ENCODE peak calls at places on chromosomes 12 and 14, in five cellular contexts. One of them, this sample, is unnamed. For H3K36me3, the result is how much of the 10 kb centered on the place peaks cover.

GRCh38 chr12:89016970-89017778 is 335.1 kb downstream of the DUSP6 start:
- DNase-seq in uterus: peak
- DNase-seq in CD8-positive, alpha-beta T cell: peak
- DNase-seq in lower lobe of right lung: no peak
- DNase-seq in heart left ventricle: no peak
- DNase-seq in this sample: peak

GRCh38 chr12:29155079-29155478 is 6.0 kb downstream of the FAR2 start:
- DNase-seq in heart left ventricle: no peak
- DNase-seq in CD8-positive, alpha-beta T cell: no peak
- DNase-seq in uterus: no peak
- DNase-seq in lower lobe of right lung: no peak
- DNase-seq in this sample: no peak

GRCh38 chr12:52627395-52628110 is 9.2 kb upstream of the KRT73 start:
- DNase-seq in CD8-positive, alpha-beta T cell: no peak
- DNase-seq in heart left ventricle: no peak
- DNase-seq in uterus: no peak
- DNase-seq in lower lobe of right lung: no peak
- DNase-seq in this sample: no peak

GRCh38 chr12:8899835-8900234 is 14.5 kb upstream of the PHC1 start:
- DNase-seq in heart left ventricle: no peak
- DNase-seq in CD8-positive, alpha-beta T cell: no peak
- DNase-seq in uterus: no peak
- DNase-seq in lower lobe of right lung: no peak
- DNase-seq in this sample: no peak

GRCh38 chr14:35197015-35197414 is 74.7 kb downstream of the PRORP start:
- DNase-seq in CD8-positive, alpha-beta T cell: no peak
- DNase-seq in lower lobe of right lung: no peak
- DNase-seq in heart left ventricle: no peak
- DNase-seq in uterus: no peak
- DNase-seq in this sample: no peak

GRCh38 chr12:70248916-70249315 is 5.7 kb downstream of the CNOT2 start:
- DNase-seq in lower lobe of right lung: no peak
- DNase-seq in CD8-positive, alpha-beta T cell: no peak
- DNase-seq in uterus: no peak
- DNase-seq in heart left ventricle: no peak
- DNase-seq in this sample: no peak

GRCh38 chr14:76720382-76720813 is 40.9 kb upstream of the VASH1 start:
- DNase-seq in lower lobe of right lung: peak
- DNase-seq in uterus: peak
- DNase-seq in CD8-positive, alpha-beta T cell: no peak
- DNase-seq in heart left ventricle: peak
- DNase-seq in this sample: peak

GRCh38 chr12:112979281-112979680 is 962 bp downstream of the OAS2 start:
- DNase-seq in heart left ventricle: no peak
- DNase-seq in uterus: no peak
- DNase-seq in CD8-positive, alpha-beta T cell: peak
- DNase-seq in lower lobe of right lung: no peak
- DNase-seq in this sample: peak

DNA sequence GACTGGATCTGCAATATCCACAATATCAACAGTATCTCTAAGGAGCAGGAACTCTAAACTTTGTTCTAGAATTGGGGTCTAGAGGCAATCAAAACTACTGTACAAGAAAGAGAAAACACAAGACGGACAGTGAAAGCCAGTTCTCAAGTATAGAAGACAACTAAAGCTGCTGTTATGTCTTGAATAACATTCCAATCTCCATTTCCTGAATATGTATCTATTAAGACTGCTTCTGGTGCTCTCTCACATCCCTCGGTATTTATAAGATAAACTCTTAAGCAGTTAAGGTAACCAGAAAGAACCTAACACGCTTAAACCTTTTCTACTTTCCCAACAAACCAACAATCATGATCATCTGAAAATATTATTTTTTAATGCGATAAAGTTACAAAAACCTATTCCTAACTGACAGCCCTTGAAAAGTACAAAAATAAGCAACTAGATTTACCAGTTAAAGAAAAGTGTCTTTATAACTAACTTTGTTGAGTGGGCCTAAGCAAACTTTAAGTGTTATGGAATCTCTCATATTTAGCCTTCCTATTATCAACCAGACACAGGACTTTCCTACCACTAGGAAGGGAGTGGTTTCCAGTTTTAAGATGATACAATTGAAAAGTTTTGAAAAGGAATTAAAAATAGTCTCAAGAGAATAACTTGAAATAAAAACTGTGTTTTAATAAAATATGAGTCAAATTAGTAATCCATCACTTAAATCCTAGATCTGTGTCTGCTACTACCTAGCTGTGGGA is 30.7 kb downstream of the NUMB start:
- DNase-seq in CD8-positive, alpha-beta T cell: no peak
- DNase-seq in heart left ventricle: no peak
- DNase-seq in lower lobe of right lung: no peak
- DNase-seq in uterus: no peak
- DNase-seq in this sample: no peak
- H3K4me3 ChIP-seq in CD8-positive, alpha-beta T cell: no peak
- H3K4me3 ChIP-seq in heart left ventricle: no peak
- H3K4me3 ChIP-seq in lower lobe of right lung: no peak
- H3K4me3 ChIP-seq in uterus: no peak
- H3K4me3 ChIP-seq in this sample: no peak

GRCh38 chr12:99099786-99100185 is 454.7 kb downstream of the APAF1 start:
- DNase-seq in lower lobe of right lung: no peak
- DNase-seq in CD8-positive, alpha-beta T cell: no peak
- DNase-seq in heart left ventricle: no peak
- DNase-seq in uterus: no peak
- DNase-seq in this sample: no peak
- TF ChIP-seq CTCF in lower lobe of right lung: no peak
- TF ChIP-seq CTCF in CD8-positive, alpha-beta T cell: no peak
- TF ChIP-seq CTCF in heart left ventricle: no peak
- TF ChIP-seq CTCF in uterus: no peak
- TF ChIP-seq CTCF in this sample: no peak

GRCh38 chr14:52051861-52052260 is 17.0 kb downstream of the NID2 start:
- DNase-seq in lower lobe of right lung: no peak
- DNase-seq in uterus: no peak
- DNase-seq in heart left ventricle: no peak
- DNase-seq in CD8-positive, alpha-beta T cell: no peak
- DNase-seq in this sample: no peak

GRCh38 chr14:52054678-52055077 is 14.2 kb downstream of the NID2 start:
- DNase-seq in uterus: no peak
- DNase-seq in lower lobe of right lung: no peak
- DNase-seq in heart left ventricle: no peak
- DNase-seq in CD8-positive, alpha-beta T cell: no peak
- DNase-seq in this sample: no peak

GRCh38 chr14:52052289-52052943 is 16.4 kb downstream of the NID2 start:
- DNase-seq in heart left ventricle: no peak
- DNase-seq in CD8-positive, alpha-beta T cell: no peak
- DNase-seq in lower lobe of right lung: no peak
- DNase-seq in uterus: peak
- DNase-seq in this sample: no peak

GRCh38 chr14:52051251-52051650 is 17.6 kb downstream of the NID2 start:
- DNase-seq in uterus: no peak
- DNase-seq in lower lobe of right lung: no peak
- DNase-seq in CD8-positive, alpha-beta T cell: no peak
- DNase-seq in heart left ventricle: no peak
- DNase-seq in this sample: no peak

GRCh38 chr14:52052991-52053390 is 15.9 kb downstream of the NID2 start:
- DNase-seq in lower lobe of right lung: no peak
- DNase-seq in heart left ventricle: no peak
- DNase-seq in uterus: no peak
- DNase-seq in CD8-positive, alpha-beta T cell: no peak
- DNase-seq in this sample: no peak
- H3K36me3 ChIP-seq in lower lobe of right lung: under half
- H3K36me3 ChIP-seq in heart left ventricle: under half
- H3K36me3 ChIP-seq in uterus: under half
- H3K36me3 ChIP-seq in CD8-positive, alpha-beta T cell: under half
- H3K36me3 ChIP-seq in this sample: under half

GRCh38 chr14:82806016-82806415 is 1272.4 kb upstream of the SEL1L start:
- DNase-seq in uterus: no peak
- DNase-seq in heart left ventricle: no peak
- DNase-seq in lower lobe of right lung: no peak
- DNase-seq in CD8-positive, alpha-beta T cell: no peak
- DNase-seq in this sample: no peak
- H3K4me3 ChIP-seq in uterus: no peak
- H3K4me3 ChIP-seq in heart left ventricle: no peak
- H3K4me3 ChIP-seq in lower lobe of right lung: no peak
- H3K4me3 ChIP-seq in CD8-positive, alpha-beta T cell: no peak
- H3K4me3 ChIP-seq in this sample: no peak

DNA sequence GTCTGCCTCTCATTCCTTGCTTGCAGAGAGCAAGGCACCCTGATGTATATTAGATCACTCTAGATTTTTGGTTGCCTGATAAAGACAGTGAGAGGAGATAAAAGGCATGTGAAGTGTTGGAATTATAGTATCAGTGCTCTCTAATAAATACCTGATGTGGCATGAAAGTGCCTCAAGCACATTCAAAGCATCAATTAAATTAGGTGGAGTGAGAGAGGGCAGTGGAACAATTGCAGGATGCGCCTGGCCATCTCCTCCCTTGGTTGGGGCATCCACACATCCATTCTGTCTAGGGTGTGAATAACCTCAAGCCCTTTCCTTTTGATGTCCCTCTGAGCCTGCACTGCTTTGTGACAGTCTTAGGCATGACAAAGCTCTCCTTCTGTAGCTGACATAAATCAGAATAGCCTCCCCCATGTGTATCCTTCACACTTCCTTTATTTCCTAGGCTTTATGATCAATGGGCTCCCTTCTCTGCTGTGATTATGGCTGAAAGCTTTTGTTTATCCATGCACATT is 13.6 kb downstream of the EMP1 start:
- DNase-seq in uterus: no peak
- DNase-seq in heart left ventricle: no peak
- DNase-seq in CD8-positive, alpha-beta T cell: no peak
- DNase-seq in lower lobe of right lung: no peak
- DNase-seq in this sample: no peak
- TF ChIP-seq CTCF in uterus: no peak
- TF ChIP-seq CTCF in heart left ventricle: no peak
- TF ChIP-seq CTCF in CD8-positive, alpha-beta T cell: no peak
- TF ChIP-seq CTCF in lower lobe of right lung: no peak
- TF ChIP-seq CTCF in this sample: no peak